ENCODE peak calls at places on chromosomes 7 and 10, in nine cellular contexts. O, R, H, B, L, K, T, M and S are unnamed samples. For H3K4me1, the result is how much of the 10 kb centered on the place peaks cover.

GRCh38 chr7:116671681-116672595 is at the start of gene MET:
- DNase-seq in K (no peak), L (peak), O (peak), R (peak), T (peak), M (peak), B (peak), H (peak), S (no peak)

GRCh38 chr10:35613107-35613440 is 7.9 kb downstream of the GJD4 start:
- DNase-seq in R (no peak), T (no peak), O (no peak), K (no peak), L (no peak), B (no peak), M (no peak), H (no peak), S (no peak)

GRCh38 chr7:78412216-78412858 is 613.8 kb downstream of the PHTF2 start:
- DNase-seq in L (no peak), H (peak), R (no peak), T (no peak), K (no peak), O (no peak), B (no peak), M (no peak), S (no peak)

GRCh38 chr7:113085781-113086390 is 741 bp downstream of the GPR85 start:
- DNase-seq in M (no peak), R (no peak), H (peak), T (no peak), L (no peak), B (no peak), K (no peak), O (no peak), S (no peak)

GRCh38 chr7:144529269-144529926 is 125.9 kb upstream of the NOBOX start:
- DNase-seq in L (no peak), H (no peak), M (no peak), O (no peak), T (no peak), K (no peak), R (no peak), B (no peak), S (no peak)

GRCh38 chr7:131506597-131506996 is 49.8 kb downstream of the PODXL start:
- DNase-seq in T (no peak), H (no peak), L (no peak), K (no peak), M (no peak), R (no peak), B (no peak), O (no peak), S (no peak)

GRCh38 chr10:78471723-78472541 is 438.3 kb downstream of the RPS24 start:
- DNase-seq in T (no peak), K (peak), M (peak), H (no peak), R (no peak), B (no peak), L (no peak), O (no peak), S (no peak)

GRCh38 chr7:21702303-21702702 is 159.5 kb downstream of the DNAH11 start:
- DNase-seq in H (no peak), B (no peak), K (no peak), M (no peak), L (no peak), T (no peak), R (no peak), O (no peak), S (no peak)

GRCh38 chr7:107179326-107180163 is 10.7 kb downstream of the HBP1 start:
- DNase-seq in R (no peak), H (peak), T (no peak), O (no peak), K (no peak), L (no peak), B (no peak), M (peak), S (no peak)

GRCh38 chr10:46028584-46029570 is 1.5 kb downstream of the NCOA4 start:
- DNase-seq in T (peak), L (no peak), K (no peak), M (peak), R (no peak), B (no peak), O (no peak), H (peak), S (peak)

DNA sequence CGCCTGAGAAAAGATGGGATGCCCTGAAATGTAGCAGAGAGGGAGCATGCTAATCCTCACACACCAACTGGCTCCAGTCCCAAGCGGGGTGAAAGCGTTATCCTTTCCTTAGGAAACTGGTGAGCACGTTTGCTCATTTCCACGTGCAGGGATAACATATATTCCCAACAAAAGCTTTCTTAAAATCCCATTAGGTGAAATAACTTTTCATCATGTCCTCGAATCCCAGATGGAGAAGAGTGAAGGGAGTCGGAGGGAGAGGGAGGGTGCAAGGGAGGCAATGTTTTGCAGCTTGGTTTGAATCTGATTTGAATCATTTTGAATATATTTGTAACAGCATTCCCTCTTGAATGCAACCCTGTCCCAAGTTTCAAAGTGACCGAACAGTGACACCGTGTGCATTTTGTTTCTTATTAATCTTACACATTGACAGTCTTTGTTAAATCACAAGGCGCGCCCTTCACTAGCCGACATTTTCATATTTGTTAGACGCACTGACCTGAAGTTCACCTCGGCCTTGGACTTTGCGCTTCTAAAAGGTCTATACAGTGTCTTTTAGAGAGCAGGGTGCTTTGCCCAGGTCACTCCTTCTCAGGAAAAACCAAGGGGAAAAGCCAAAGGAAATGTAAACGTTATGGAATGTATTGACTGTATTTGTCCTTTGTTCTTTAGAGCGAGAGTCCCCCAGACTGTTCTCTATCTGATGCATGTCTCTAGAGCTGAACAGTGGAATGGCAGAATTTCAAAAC is 3.0 kb upstream of the HOXA4 start:
- DNase-seq in O (no peak), H (no peak), K (no peak), R (peak), T (no peak), L (no peak), B (no peak), M (peak), S (no peak)
- H3K4me1 ChIP-seq in O (under half), H (under half), K (under half), R (half or more), T (under half), L (under half), B (under half), M (under half), S (under half)

GRCh38 chr7:17939670-17940301 is 508 bp downstream of the SNX13 start:
- DNase-seq in H (peak), B (peak), M (peak), O (no peak), L (peak), K (no peak), R (peak), T (peak), S (peak)

GRCh38 chr7:17942231-17942630 is 1.9 kb upstream of the SNX13 start:
- DNase-seq in K (no peak), O (no peak), R (no peak), L (no peak), T (no peak), B (no peak), H (no peak), M (no peak), S (no peak)

GRCh38 chr7:17941171-17941490 is 837 bp upstream of the SNX13 start:
- DNase-seq in T (no peak), K (no peak), O (no peak), R (no peak), H (peak), M (no peak), L (no peak), B (no peak), S (no peak)

GRCh38 chr7:17939111-17939669 is 1.1 kb downstream of the SNX13 start:
- DNase-seq in L (no peak), B (no peak), M (peak), O (no peak), K (no peak), R (no peak), T (no peak), H (peak), S (no peak)

DNA sequence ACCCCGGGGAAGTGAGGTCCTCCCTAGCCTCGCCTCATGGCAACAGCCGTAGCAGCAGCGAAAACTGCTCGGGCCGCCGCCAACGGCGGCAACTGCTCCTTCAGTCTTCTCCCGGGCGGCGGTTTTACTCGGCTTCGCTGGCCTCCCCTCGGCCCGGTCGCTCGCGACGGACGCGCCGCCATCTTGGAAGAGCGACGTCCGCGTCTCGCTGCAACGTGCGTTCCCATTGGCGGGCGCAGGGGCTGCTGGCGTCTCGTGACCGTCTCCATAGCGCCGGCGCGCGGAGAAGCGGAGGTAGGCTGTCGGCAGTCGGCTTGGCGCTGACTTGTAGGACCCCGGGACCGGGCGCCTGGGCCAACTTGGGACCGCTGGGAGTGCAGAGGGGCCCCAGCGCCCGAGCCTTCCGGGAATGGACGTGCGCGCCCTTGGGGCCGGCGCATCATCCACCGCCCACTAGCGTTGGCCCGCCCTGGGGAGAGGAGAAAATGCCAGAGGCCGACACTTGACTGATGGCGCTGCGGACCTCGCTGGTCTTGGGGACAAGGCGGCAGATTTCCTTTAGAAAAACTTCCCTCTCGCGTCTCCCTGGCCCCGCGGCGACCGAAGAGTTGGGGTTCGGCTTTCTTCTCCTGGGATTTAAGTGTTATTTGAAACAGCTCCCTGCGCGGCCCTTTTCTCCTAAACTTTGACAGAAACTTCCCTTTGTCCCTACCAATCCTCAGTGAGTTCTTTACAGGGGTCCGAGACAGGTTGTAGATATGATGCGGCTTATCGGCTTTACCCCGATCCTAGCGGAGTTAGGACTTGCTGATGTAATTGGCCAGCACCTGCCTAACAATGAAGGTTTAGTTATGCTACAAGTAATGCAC is at the start of gene SNX13:
- DNase-seq in B (peak), M (peak), T (peak), L (peak), H (peak), K (peak), R (peak), O (peak), S (peak)
- TF ChIP-seq CTCF in B (peak), M (no peak), T (peak), L (peak), H (no peak), K (peak), R (no peak), O (peak), S (peak)

GRCh38 chr7:92767427-92767826 is 68.9 kb downstream of the CDK6 start:
- DNase-seq in M (no peak), H (peak), L (no peak), T (no peak), O (no peak), B (no peak), K (no peak), R (no peak), S (no peak)

GRCh38 chr7:92766461-92767003 is 69.8 kb downstream of the CDK6 start:
- DNase-seq in H (peak), L (no peak), K (no peak), O (no peak), B (no peak), M (no peak), T (no peak), R (no peak), S (no peak)

GRCh38 chr7:92763636-92764423 is 72.5 kb downstream of the CDK6 start:
- DNase-seq in O (no peak), L (no peak), T (no peak), K (no peak), R (no peak), M (peak), B (no peak), H (peak), S (peak)

GRCh38 chr7:92762853-92763252 is 73.5 kb downstream of the CDK6 start:
- DNase-seq in L (no peak), O (no peak), T (no peak), M (no peak), R (no peak), K (no peak), B (no peak), H (no peak), S (no peak)

GRCh38 chr7:92765725-92766124 is 70.6 kb downstream of the CDK6 start:
- DNase-seq in M (no peak), K (no peak), L (no peak), O (no peak), H (peak), T (no peak), R (no peak), B (no peak), S (no peak)
- H3K4me1 ChIP-seq in M (under half), K (under half), L (under half), O (under half), H (under half), T (under half), R (under half), B (under half), S (half or more)

GRCh38 chr10:44343836-44344235 is 41.1 kb downstream of the CXCL12 start:
- DNase-seq in R (no peak), M (no peak), K (no peak), T (peak), H (no peak), B (no peak), O (no peak), L (no peak), S (no peak)
- TF ChIP-seq CTCF in R (no peak), M (no peak), K (no peak), T (peak), H (no peak), B (no peak), O (no peak), L (no peak), S (no peak)

GRCh38 chr10:95476482-95477174 is 84.5 kb downstream of the SORBS1 start:
- DNase-seq in R (no peak), K (no peak), H (no peak), M (no peak), B (no peak), O (no peak), L (no peak), T (no peak), S (no peak)
- H3K4me1 ChIP-seq in R (under half), K (half or more), H (under half), M (under half), B (half or more), O (under half), L (under half), T (half or more), S (under half)

DNA sequence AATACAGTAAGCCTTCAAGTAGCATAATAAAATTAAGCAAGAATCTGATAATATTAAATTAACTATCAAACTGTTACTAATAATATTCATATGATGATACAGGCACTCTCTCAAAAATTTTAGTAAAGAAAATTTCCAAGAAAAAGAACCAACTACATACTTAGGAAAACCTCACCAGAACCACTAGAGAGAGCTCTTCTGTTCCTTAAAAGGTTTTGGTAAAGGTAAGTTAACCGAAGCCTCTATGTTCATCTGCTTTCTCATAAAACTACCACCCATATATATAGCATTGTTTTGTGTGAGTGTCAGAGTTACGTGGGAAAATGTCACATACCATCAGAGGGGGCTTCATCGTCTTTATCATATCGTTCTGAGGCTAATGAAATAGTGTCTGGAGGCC is 20.7 kb downstream of the SKAP2 start:
- DNase-seq in B (no peak), O (no peak), M (no peak), H (peak), K (no peak), R (no peak), L (no peak), T (no peak), S (no peak)
- TF ChIP-seq CTCF in B (no peak), O (no peak), M (no peak), H (peak), K (no peak), R (no peak), L (no peak), T (no peak), S (peak)

GRCh38 chr7:47317537-47317936 is 264.4 kb downstream of the TNS3 start:
- DNase-seq in O (no peak), K (peak), H (no peak), R (no peak), M (no peak), T (no peak), B (no peak), L (no peak), S (no peak)
- H3K4me1 ChIP-seq in O (under half), K (half or more), H (under half), R (under half), M (under half), T (under half), B (half or more), L (under half), S (under half)